ENCODE peak calls at places on chromosomes 6 and 20, in four cellular contexts. U is fibroblast of lung, J is A549, G is H9. O is an unnamed sample.

GRCh38 chr6:154154389-154154967 is 115.4 kb downstream of the OPRM1 start:
- DNase-seq in U (peak; percentile 87), J (no peak), G (no peak), O (peak; percentile 66)

GRCh38 chr20:50256577-50256976 is 65.9 kb downstream of the CEBPB start:
- DNase-seq in U (no peak), J (no peak), G (peak; percentile 53), O (peak; percentile 7)

GRCh38 chr6:164356814-164357213 is 942.3 kb downstream of the QKI start:
- DNase-seq in U (no peak), J (no peak), G (no peak), O (no peak)

GRCh38 chr6:111487656-111488055 is 4.6 kb upstream of the REV3L start:
- DNase-seq in U (peak; percentile 73), J (no peak), G (no peak), O (peak; percentile 46)

GRCh38 chr6:154615483-154616025 is 105.1 kb upstream of the CNKSR3 start:
- DNase-seq in U (peak; percentile 93), J (peak; percentile 85), G (peak; percentile 60), O (no peak)

GRCh38 chr20:7610681-7611080 is 329.6 kb downstream of the HAO1 start:
- DNase-seq in U (no peak), J (no peak), G (no peak), O (no peak)

GRCh38 chr20:25057234-25058050 is 497 bp downstream of the ACSS1 start:
- DNase-seq in U (peak; percentile 26), J (peak; percentile 85), G (no peak), O (no peak)

GRCh38 chr6:121349596-121349995 is 15.3 kb upstream of the TBC1D32 start:
- DNase-seq in U (no peak), J (no peak), G (no peak), O (no peak)

GRCh38 chr6:32148722-32149576 is 2.8 kb downstream of the PRRT1 start:
- DNase-seq in U (peak; percentile 47), J (no peak), G (peak; percentile 91), O (no peak)

GRCh38 chr6:56416247-56416646 is 168.9 kb upstream of the COL21A1 start:
- DNase-seq in U (no peak), J (no peak), G (no peak), O (no peak)

GRCh38 chr20:53428997-53429396 is 164.6 kb downstream of the ZNF217 start:
- DNase-seq in U (no peak), J (no peak), G (no peak), O (no peak)

GRCh38 chr20:37575884-37576283 is 48.2 kb upstream of the BLCAP start:
- DNase-seq in U (no peak), J (no peak), G (peak; percentile 63), O (peak; percentile 72)

GRCh38 chr20:54361485-54361884 is 113.9 kb upstream of the DOK5 start:
- DNase-seq in U (no peak), J (no peak), G (no peak), O (no peak)

GRCh38 chr20:29448806-29449470 is 1808.5 kb upstream of the DEFB115 start:
- DNase-seq in U (no peak), J (no peak), G (no peak), O (no peak)

GRCh38 chr6:117847912-117848311 is 59.2 kb upstream of the SLC35F1 start:
- DNase-seq in U (no peak), J (no peak), G (no peak), O (no peak)

GRCh38 chr6:16959789-16960188 is 142.1 kb upstream of the STMND1 start:
- DNase-seq in U (no peak), J (no peak), G (no peak), O (no peak)

GRCh38 chr20:1537731-1538058 is 19.8 kb downstream of the SIRPD start:
- DNase-seq in U (no peak), J (no peak), G (no peak), O (peak; percentile 28)

GRCh38 chr6:103367212-103367611 is 1492.5 kb downstream of the HACE1 start:
- DNase-seq in U (no peak), J (no peak), G (no peak), O (no peak)

GRCh38 chr6:98946266-98946817 is 1.4 kb downstream of the FBXL4 start:
- DNase-seq in U (peak; percentile 19), J (no peak), G (no peak), O (peak; percentile 13)

GRCh38 chr6:50123686-50124085 is 74.0 kb upstream of the DEFB112 start:
- DNase-seq in U (no peak), J (no peak), G (no peak), O (no peak)

GRCh38 chr20:51800769-51801219 is 1.5 kb downstream of the SALL4 start:
- DNase-seq in U (peak; percentile 15), J (peak; percentile 28), G (no peak), O (no peak)

GRCh38 chr6:1129141-1129540 is 182.8 kb upstream of the FOXQ1 start:
- DNase-seq in U (peak; percentile 65), J (no peak), G (no peak), O (no peak)

GRCh38 chr6:2021713-2022125 is 223.7 kb downstream of the GMDS start:
- DNase-seq in U (peak; percentile 92), J (no peak), G (no peak), O (no peak)

GRCh38 chr6:152993431-152993830 is 9.1 kb downstream of the MTRF1L start:
- DNase-seq in U (no peak), J (peak; percentile 19), G (no peak), O (no peak)

GRCh38 chr6:138752017-138752416 is 21.6 kb upstream of the CCDC28A start:
- DNase-seq in U (no peak), J (no peak), G (peak; percentile 40), O (no peak)

GRCh38 chr20:51014797-51015722 is 7.8 kb downstream of the KCNG1 start:
- DNase-seq in U (peak; percentile 71), J (peak; percentile 84), G (peak; percentile 81), O (peak; percentile 36)

GRCh38 chr6:150142657-150143501 is at the start of gene PPP1R14C:
- DNase-seq in U (no peak), J (no peak), G (peak; percentile 68), O (no peak)

GRCh38 chr6:27623103-27623502 is 150.2 kb upstream of the ZNF184 start:
- DNase-seq in U (no peak), J (no peak), G (no peak), O (no peak)

GRCh38 chr20:12617076-12617475 is 391.7 kb upstream of the SPTLC3 start:
- DNase-seq in U (no peak), J (no peak), G (no peak), O (no peak)

GRCh38 chr20:56469077-56469449 is 636 bp downstream of the RTF2 start:
- DNase-seq in U (no peak), J (no peak), G (no peak), O (no peak)

GRCh38 chr6:156774872-156775405 is 2.2 kb upstream of the ARID1B start:
- DNase-seq in U (no peak), J (no peak), G (no peak), O (peak; percentile 39)

GRCh38 chr6:156773935-156774871 is 3.0 kb upstream of the ARID1B start:
- DNase-seq in U (no peak), J (no peak), G (no peak), O (no peak)

GRCh38 chr6:156776470-156776840 is 723 bp upstream of the ARID1B start:
- DNase-seq in U (peak; percentile 64), J (no peak), G (no peak), O (peak; percentile 73)

GRCh38 chr6:156776841-156777576 is at the start of gene ARID1B:
- DNase-seq in U (peak; percentile 86), J (peak; percentile 33), G (peak; percentile 57), O (peak; percentile 94)

GRCh38 chr6:156775717-156776116 is 1.5 kb upstream of the ARID1B start:
- DNase-seq in U (no peak), J (no peak), G (no peak), O (no peak)
- H3K27ac ChIP-seq in U (no peak overlapping the region), J (no peak overlapping the region), G (no peak overlapping the region), O (peak overlapping the region; percentile 97)

GRCh38 chr6:33549896-33550295 is 30.2 kb downstream of the BAK1 start:
- DNase-seq in U (no peak), J (no peak), G (no peak), O (no peak)

GRCh38 chr6:33543116-33543515 is 37.0 kb downstream of the BAK1 start:
- DNase-seq in U (no peak), J (no peak), G (no peak), O (no peak)

GRCh38 chr6:33547499-33547898 is 32.6 kb downstream of the BAK1 start:
- DNase-seq in U (no peak), J (no peak), G (no peak), O (no peak)

GRCh38 chr6:33549196-33549595 is 30.9 kb downstream of the BAK1 start:
- DNase-seq in U (no peak), J (no peak), G (no peak), O (no peak)

GRCh38 chr6:33546766-33547165 is 33.3 kb downstream of the BAK1 start:
- DNase-seq in U (no peak), J (no peak), G (no peak), O (no peak)
- H3K4me2 ChIP-seq in U (no peak overlapping the region), J (no peak overlapping the region), G (no peak overlapping the region), O (no peak overlapping the region)

DNA sequence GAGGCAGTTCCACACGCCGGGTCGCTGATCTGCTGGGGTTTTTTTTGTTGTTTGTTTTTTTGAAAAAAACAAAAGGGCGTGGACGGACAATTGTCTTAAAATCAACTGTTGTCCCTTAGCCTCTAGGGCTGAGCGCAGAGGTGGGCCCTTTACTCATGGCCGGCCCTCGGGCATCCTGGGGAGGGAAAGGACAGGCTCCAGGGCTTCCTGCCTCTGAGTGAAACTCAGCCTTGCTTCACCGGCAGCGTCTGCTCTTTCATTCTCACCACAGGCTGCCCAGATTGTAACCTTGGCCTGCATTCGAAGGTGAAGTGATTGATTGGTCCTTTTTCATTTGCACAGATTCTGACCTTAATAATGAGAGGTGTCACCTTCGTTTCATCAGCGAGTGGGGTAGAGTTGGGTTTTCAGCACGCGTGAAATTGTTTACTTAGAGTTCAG is 797 bp downstream of the SMIM13 start:
- DNase-seq in U (peak; percentile 38), J (peak; percentile 21), G (peak; percentile 54), O (peak; percentile 74)
- H3K27ac ChIP-seq in U (peak overlapping the region; percentile 98), J (peak overlapping the region; percentile 96), G (no peak overlapping the region), O (peak overlapping the region; percentile 70)

DNA sequence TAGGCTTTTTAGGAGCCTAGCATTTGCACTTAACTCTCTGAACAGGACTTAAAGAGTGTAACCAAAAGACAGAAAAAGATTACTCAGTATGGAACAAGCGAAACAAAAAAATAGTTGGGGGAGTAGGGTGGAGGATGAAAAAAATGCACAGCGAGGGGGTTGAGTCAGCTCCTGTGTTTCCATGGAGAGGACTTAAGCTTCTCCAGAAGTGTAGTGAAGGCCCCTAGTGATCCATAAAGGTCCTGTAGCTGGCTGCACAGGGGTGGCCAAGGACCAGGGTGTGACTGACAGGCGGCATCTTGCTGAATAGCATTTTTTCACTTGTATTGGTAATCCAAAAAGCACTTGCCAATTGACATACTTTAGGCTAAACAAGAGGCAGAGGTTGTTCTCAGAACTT is 533.9 kb downstream of the RFPL4B start:
- DNase-seq in U (peak; percentile 48), J (no peak), G (no peak), O (no peak)
- H3K4me2 ChIP-seq in U (no peak overlapping the region), J (no peak overlapping the region), G (no peak overlapping the region), O (no peak overlapping the region)

O was measured in OCI-LY7.